ENCODE peak calls at places on chromosomes 12 and 14, in eight cellular contexts. V, X, A, O, R, K, J and W are unnamed samples.

GRCh38 chr14:90658541-90658967 is 157.7 kb downstream of the TTC7B start:
- DNase-seq in A (no peak), X (no peak), R (no peak), V (peak; percentile 55), K (no peak), J (peak; percentile 78), O (no peak), W (no peak)

GRCh38 chr12:14986449-14986848 is 13.6 kb downstream of the PDE6H start:
- DNase-seq in O (no peak), V (no peak), J (no peak), R (no peak), X (no peak), A (no peak), K (no peak), W (no peak)

GRCh38 chr14:65098586-65098985 is 3.7 kb downstream of the MAX start:
- DNase-seq in V (no peak), R (no peak), O (no peak), J (no peak), X (no peak), A (no peak), K (no peak), W (no peak)

GRCh38 chr12:85016423-85016822 is 19.7 kb downstream of the TSPAN19 start:
- DNase-seq in X (no peak), A (no peak), V (no peak), J (peak; percentile 95), O (no peak), R (no peak), K (peak; percentile 61), W (no peak)

GRCh38 chr14:58738189-58738836 is 100.6 kb downstream of the DACT1 start:
- DNase-seq in A (no peak), K (peak; percentile 78), X (no peak), V (no peak), O (no peak), J (peak; percentile 89), R (no peak), W (no peak)

GRCh38 chr14:25090716-25091454 is 40.9 kb upstream of the STXBP6 start:
- DNase-seq in A (peak; percentile 48), J (peak; percentile 1), R (no peak), O (no peak), V (no peak), K (no peak), X (no peak), W (peak; percentile 43)

GRCh38 chr12:131390408-131391100 is 320.3 kb upstream of the SFSWAP start:
- DNase-seq in R (no peak), V (no peak), O (no peak), K (no peak), A (no peak), J (no peak), X (no peak), W (no peak)

GRCh38 chr12:49357099-49357678 is 10.1 kb upstream of the SPATS2 start:
- DNase-seq in A (no peak), K (peak; percentile 32), J (no peak), V (no peak), X (no peak), R (no peak), O (no peak), W (no peak)

GRCh38 chr14:64734990-64735389 is 30.8 kb downstream of the PLEKHG3 start:
- DNase-seq in V (peak; percentile 70), J (no peak), X (peak; percentile 11), O (no peak), K (no peak), A (no peak), R (no peak), W (no peak)

GRCh38 chr12:26153421-26154154 is 28.8 kb upstream of the BHLHE41 start:
- DNase-seq in J (peak; percentile 96), A (no peak), R (peak; percentile 45), K (peak; percentile 90), O (no peak), X (no peak), V (no peak), W (no peak)

GRCh38 chr12:28023156-28023887 is 50.8 kb upstream of the PTHLH start:
- DNase-seq in K (peak; percentile 61), J (peak; percentile 96), X (no peak), R (no peak), O (no peak), V (no peak), A (no peak), W (no peak)

GRCh38 chr12:91920276-91920675 is 225.4 kb downstream of the BTG1 start:
- DNase-seq in J (peak; percentile 22), A (no peak), V (no peak), R (no peak), X (no peak), K (no peak), O (no peak), W (no peak)

GRCh38 chr14:96072076-96072475 is 32.9 kb downstream of the C14orf132 start:
- DNase-seq in O (no peak), J (no peak), X (no peak), K (no peak), R (no peak), V (peak; percentile 11), A (no peak), W (no peak)

GRCh38 chr14:32703246-32703645 is 235.4 kb upstream of the NPAS3 start:
- DNase-seq in A (no peak), O (no peak), R (no peak), K (no peak), J (peak; percentile 31), X (no peak), V (no peak), W (no peak)

GRCh38 chr12:19657401-19657800 is 218.1 kb downstream of the AEBP2 start:
- DNase-seq in O (no peak), V (no peak), X (no peak), A (no peak), J (no peak), R (no peak), K (no peak), W (no peak)

GRCh38 chr12:32671930-32672785 is 6.9 kb upstream of the DNM1L start:
- DNase-seq in R (no peak), V (no peak), O (no peak), A (peak; percentile 47), X (no peak), K (peak; percentile 67), J (peak; percentile 56), W (peak; percentile 36)

GRCh38 chr12:66036317-66036716 is 94.2 kb downstream of the LLPH start:
- DNase-seq in K (peak; percentile 49), J (peak; percentile 90), V (no peak), X (peak; percentile 40), R (peak; percentile 27), A (no peak), O (no peak), W (no peak)
- TF ChIP-seq CTCF in K (peak; percentile 27), J (peak; percentile 44), V (no peak), X (no peak), R (no peak), A (no peak), O (no peak), W (no peak)

GRCh38 chr14:53845813-53846693 is 110.6 kb downstream of the BMP4 start:
- DNase-seq in K (no peak), J (no peak), O (no peak), V (no peak), A (no peak), R (no peak), X (no peak), W (no peak)

GRCh38 chr14:53838374-53838773 is 118.3 kb downstream of the BMP4 start:
- DNase-seq in R (no peak), O (no peak), A (no peak), X (no peak), J (no peak), V (no peak), K (no peak), W (no peak)

GRCh38 chr14:53842938-53843337 is 113.7 kb downstream of the BMP4 start:
- DNase-seq in R (no peak), V (no peak), K (no peak), A (no peak), J (peak; percentile 86), X (no peak), O (no peak), W (no peak)

GRCh38 chr14:53840444-53840843 is 116.2 kb downstream of the BMP4 start:
- DNase-seq in X (no peak), J (no peak), O (no peak), V (no peak), R (no peak), A (no peak), K (no peak), W (no peak)

DNA sequence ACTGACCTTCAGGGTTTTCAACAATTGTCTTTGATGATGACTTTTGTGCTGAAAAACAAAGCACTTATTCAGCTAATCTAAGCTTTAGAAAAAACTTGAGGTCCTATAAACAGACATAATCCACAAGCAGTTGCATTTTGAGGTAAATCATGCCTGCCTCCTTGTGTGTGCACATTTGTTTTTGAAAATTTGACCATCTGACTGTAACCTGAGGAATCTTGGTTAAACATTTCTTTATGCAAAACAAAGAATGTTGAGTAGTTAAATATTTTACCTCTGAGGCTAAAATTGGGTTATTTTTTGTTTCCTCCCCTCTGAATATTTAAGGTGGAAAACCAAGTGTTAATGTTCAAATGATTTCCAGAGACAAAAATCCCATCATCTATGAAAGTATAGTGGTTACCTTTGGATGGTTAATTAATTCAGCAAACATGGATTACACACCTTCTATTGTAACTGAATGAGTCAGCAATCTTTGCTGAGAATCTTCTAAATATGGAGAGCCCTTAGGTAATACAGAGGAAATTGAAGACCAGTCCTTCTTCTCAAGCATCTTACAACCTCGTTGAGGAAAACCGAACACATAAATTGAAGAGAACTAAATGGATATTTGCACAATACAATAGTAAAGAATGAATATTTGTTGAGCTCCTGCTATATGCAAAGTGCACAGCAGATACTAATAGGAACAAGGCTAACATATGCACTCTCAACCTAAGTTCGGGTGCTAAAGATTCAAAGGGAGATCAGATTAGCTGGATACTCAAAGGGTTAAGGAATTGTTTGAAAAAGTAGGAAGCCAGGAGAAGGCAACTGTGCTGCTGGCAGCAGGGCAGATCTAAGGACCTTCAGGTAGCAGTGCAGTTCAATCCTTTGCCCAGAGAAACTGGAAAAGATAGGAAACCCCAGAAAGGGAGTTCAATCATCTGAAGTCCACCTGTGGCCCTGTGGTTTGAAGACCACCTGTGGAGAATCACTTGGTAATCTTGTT is 115.2 kb downstream of the BMP4 start:
- DNase-seq in X (no peak), V (no peak), J (no peak), K (no peak), A (no peak), R (no peak), O (no peak), W (no peak)
- H3K27me3 ChIP-seq in X (no peaks in the 10 kb centered on the region), V (no peaks in the 10 kb centered on the region), J (no peaks in the 10 kb centered on the region), K (no peaks in the 10 kb centered on the region), A (no peaks in the 10 kb centered on the region), R (no peaks in the 10 kb centered on the region), O (no peaks in the 10 kb centered on the region), W (no peaks in the 10 kb centered on the region)

GRCh38 chr12:93990832-93991748 is 157.3 kb upstream of the PLXNC1 start:
- DNase-seq in J (peak; percentile 58), X (peak; percentile 39), K (no peak), O (no peak), R (no peak), V (no peak), A (no peak), W (no peak)
- TF ChIP-seq CTCF in J (peak; percentile 76), X (peak; percentile 66), K (peak; percentile 45), O (no peak), R (peak; percentile 30), V (no peak), A (no peak), W (peak; percentile 16)

DNA sequence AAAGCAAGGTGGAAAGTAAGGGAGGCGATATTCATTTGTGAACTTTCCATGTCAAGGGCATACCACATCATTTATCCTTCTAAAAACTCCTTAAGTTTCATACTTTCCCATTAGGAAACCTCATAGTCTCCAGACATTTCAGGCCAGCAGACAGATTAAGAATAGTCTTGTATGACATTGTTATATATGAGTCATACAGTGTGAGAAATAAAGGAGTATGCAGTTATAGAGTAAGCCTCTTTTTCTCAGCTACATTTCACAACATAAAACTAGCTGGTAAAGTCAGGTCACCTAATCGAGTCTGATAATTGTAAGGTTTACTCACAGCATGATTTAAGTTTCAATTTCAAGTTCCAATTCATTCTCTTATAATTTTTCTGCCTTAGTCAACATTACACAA is 164.3 kb downstream of the GRIP1 start:
- DNase-seq in R (no peak), K (no peak), X (no peak), V (no peak), J (peak; percentile 52), A (no peak), O (no peak), W (no peak)
- H3K27me3 ChIP-seq in R (no peaks in the 10 kb centered on the region), K (no peaks in the 10 kb centered on the region), X (no peaks in the 10 kb centered on the region), V (no peaks in the 10 kb centered on the region), J (no peaks in the 10 kb centered on the region), A (no peaks in the 10 kb centered on the region), O (no peaks in the 10 kb centered on the region), W (no peaks in the 10 kb centered on the region)